ENCODE peak calls at places on chromosomes 11 and 22, in six cellular contexts. One of them, this sample, is unnamed.

GRCh38 chr22:50687829-50688228 is 15.2 kb downstream of the SHANK3 start:
- DNase-seq in IMR-90: no peak
- DNase-seq in trophoblast cell: no peak
- DNase-seq in mesenchymal stem cell: no peak
- DNase-seq in neuronal stem cell: no peak
- DNase-seq in H1: no peak
- DNase-seq in this sample: no peak

GRCh38 chr22:36552300-36552699 is 23.3 kb upstream of the EIF3D start:
- DNase-seq in IMR-90: no peak
- DNase-seq in trophoblast cell: no peak
- DNase-seq in mesenchymal stem cell: no peak
- DNase-seq in neuronal stem cell: no peak
- DNase-seq in H1: no peak
- DNase-seq in this sample: no peak

GRCh38 chr11:85815186-85815911 is 4.4 kb upstream of the SYTL2 start:
- DNase-seq in IMR-90: peak; percentile 95
- DNase-seq in trophoblast cell: no peak
- DNase-seq in mesenchymal stem cell: no peak
- DNase-seq in neuronal stem cell: no peak
- DNase-seq in H1: no peak
- DNase-seq in this sample: no peak

GRCh38 chr11:119367661-119368120 is 13.8 kb downstream of the USP2 start:
- DNase-seq in IMR-90: no peak
- DNase-seq in trophoblast cell: no peak
- DNase-seq in mesenchymal stem cell: no peak
- DNase-seq in neuronal stem cell: no peak
- DNase-seq in H1: no peak
- DNase-seq in this sample: no peak

GRCh38 chr11:102391549-102392237 is 44.7 kb downstream of the BIRC2 start:
- DNase-seq in IMR-90: no peak
- DNase-seq in trophoblast cell: no peak
- DNase-seq in mesenchymal stem cell: no peak
- DNase-seq in neuronal stem cell: no peak
- DNase-seq in H1: no peak
- DNase-seq in this sample: no peak

GRCh38 chr11:115605397-115606222 is 101.4 kb upstream of the CADM1 start:
- DNase-seq in IMR-90: no peak
- DNase-seq in trophoblast cell: no peak
- DNase-seq in mesenchymal stem cell: peak; percentile 13
- DNase-seq in neuronal stem cell: no peak
- DNase-seq in H1: no peak
- DNase-seq in this sample: no peak

GRCh38 chr11:99370557-99371200 is 349.9 kb downstream of the CNTN5 start:
- DNase-seq in IMR-90: peak; percentile 72
- DNase-seq in trophoblast cell: peak; percentile 27
- DNase-seq in mesenchymal stem cell: peak; percentile 91
- DNase-seq in neuronal stem cell: peak; percentile 8
- DNase-seq in H1: no peak
- DNase-seq in this sample: peak; percentile 45

GRCh38 chr22:22576244-22576988 is 17.4 kb upstream of the PRAME start:
- DNase-seq in IMR-90: peak; percentile 24
- DNase-seq in trophoblast cell: peak; percentile 43
- DNase-seq in mesenchymal stem cell: peak; percentile 16
- DNase-seq in neuronal stem cell: peak; percentile 43
- DNase-seq in H1: no peak
- DNase-seq in this sample: peak; percentile 79

GRCh38 chr11:72081184-72081644 is 564 bp downstream of the LRRC51 start:
- DNase-seq in IMR-90: no peak
- DNase-seq in trophoblast cell: peak; percentile 34
- DNase-seq in mesenchymal stem cell: no peak
- DNase-seq in neuronal stem cell: no peak
- DNase-seq in H1: no peak
- DNase-seq in this sample: no peak

GRCh38 chr11:80815752-80816453 is 1375.1 kb upstream of the TENM4 start:
- DNase-seq in IMR-90: no peak
- DNase-seq in trophoblast cell: no peak
- DNase-seq in mesenchymal stem cell: peak; percentile 7
- DNase-seq in neuronal stem cell: no peak
- DNase-seq in H1: no peak
- DNase-seq in this sample: no peak

GRCh38 chr11:46295312-46295995 is 18.0 kb downstream of the CREB3L1 start:
- DNase-seq in IMR-90: peak; percentile 72
- DNase-seq in trophoblast cell: peak; percentile 25
- DNase-seq in mesenchymal stem cell: peak; percentile 82
- DNase-seq in neuronal stem cell: peak; percentile 73
- DNase-seq in H1: peak; percentile 64
- DNase-seq in this sample: peak; percentile 91

GRCh38 chr11:75482931-75483469 is 42.7 kb downstream of the GDPD5 start:
- DNase-seq in IMR-90: no peak
- DNase-seq in trophoblast cell: no peak
- DNase-seq in mesenchymal stem cell: no peak
- DNase-seq in neuronal stem cell: no peak
- DNase-seq in H1: no peak
- DNase-seq in this sample: no peak

DNA sequence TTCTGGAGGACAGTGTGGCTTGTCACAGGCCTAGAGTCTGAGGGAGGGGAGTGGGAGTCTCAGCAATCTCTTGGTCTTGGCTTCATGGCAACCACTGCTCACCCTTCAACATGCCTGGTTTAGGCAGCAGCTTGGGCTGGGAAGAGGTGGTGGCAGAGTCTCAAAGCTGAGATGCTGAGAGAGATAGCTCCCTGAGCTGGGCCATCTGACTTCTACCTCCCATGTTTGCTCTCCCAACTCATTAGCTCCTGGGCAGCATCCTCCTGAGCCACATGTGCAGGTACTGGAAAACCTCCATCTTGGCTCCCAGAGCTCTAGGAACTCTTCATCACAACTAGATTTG is 13.0 kb downstream of the PIK3IP1 start:
- DNase-seq in IMR-90: no peak
- DNase-seq in trophoblast cell: no peak
- DNase-seq in mesenchymal stem cell: no peak
- DNase-seq in neuronal stem cell: no peak
- DNase-seq in H1: no peak
- DNase-seq in this sample: no peak
- H3K14ac ChIP-seq in IMR-90: no peak overlapping the region
- H3K14ac ChIP-seq in trophoblast cell: no peak overlapping the region
- H3K14ac ChIP-seq in mesenchymal stem cell: no peak overlapping the region
- H3K14ac ChIP-seq in neuronal stem cell: no peak overlapping the region
- H3K14ac ChIP-seq in H1: no peak overlapping the region
- H3K14ac ChIP-seq in this sample: no peak overlapping the region

GRCh38 chr11:10004526-10005113 is 289.4 kb downstream of the SBF2 start:
- DNase-seq in IMR-90: no peak
- DNase-seq in trophoblast cell: no peak
- DNase-seq in mesenchymal stem cell: no peak
- DNase-seq in neuronal stem cell: no peak
- DNase-seq in H1: peak; percentile 25
- DNase-seq in this sample: no peak
- H3K14ac ChIP-seq in IMR-90: no peak overlapping the region
- H3K14ac ChIP-seq in trophoblast cell: no peak overlapping the region
- H3K14ac ChIP-seq in mesenchymal stem cell: no peak overlapping the region
- H3K14ac ChIP-seq in neuronal stem cell: no peak overlapping the region
- H3K14ac ChIP-seq in H1: no peak overlapping the region
- H3K14ac ChIP-seq in this sample: no peak overlapping the region

DNA sequence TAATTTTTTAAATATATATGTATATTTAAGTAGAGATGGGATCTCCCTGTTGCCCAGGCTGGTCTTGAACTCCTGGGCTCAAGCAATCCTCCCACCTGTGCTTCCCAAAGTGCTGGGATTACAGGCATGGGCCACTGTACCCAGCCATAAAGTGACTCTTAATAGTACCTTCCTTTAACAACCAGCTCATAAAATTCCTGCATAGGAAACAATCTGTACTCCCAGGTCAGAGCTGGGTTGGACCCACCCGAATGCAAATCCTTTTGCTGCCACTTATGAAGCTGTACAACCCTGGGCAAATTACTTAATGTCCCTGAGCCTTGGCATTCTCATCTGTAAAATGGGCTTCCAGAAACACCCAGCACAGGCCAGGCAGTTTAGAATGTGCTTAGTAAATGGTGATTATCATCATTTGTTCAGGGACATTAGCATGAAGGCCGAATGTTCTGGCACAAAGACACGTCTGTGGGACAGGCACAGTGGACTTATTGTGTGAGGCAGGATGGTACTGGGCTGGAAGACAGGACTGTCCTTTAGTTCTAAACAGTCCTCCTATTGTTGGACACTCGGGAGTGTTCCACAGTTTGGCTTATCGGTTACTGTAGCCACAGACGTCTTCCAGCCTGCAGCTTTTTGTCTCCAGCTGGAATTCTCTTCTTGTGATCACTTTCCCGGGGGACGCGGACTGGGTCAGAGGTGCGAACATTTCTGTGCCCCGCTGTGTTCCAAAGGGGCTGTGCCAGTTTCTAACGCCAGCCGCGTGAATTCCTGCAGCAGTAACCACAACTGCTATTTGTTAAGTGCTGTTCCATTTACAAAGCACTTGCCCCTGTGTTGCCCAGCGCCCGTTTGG is 6.0 kb downstream of the PDXP start:
- DNase-seq in IMR-90: no peak
- DNase-seq in trophoblast cell: no peak
- DNase-seq in mesenchymal stem cell: no peak
- DNase-seq in neuronal stem cell: no peak
- DNase-seq in H1: no peak
- DNase-seq in this sample: no peak
- H3K14ac ChIP-seq in IMR-90: no peak overlapping the region
- H3K14ac ChIP-seq in trophoblast cell: no peak overlapping the region
- H3K14ac ChIP-seq in mesenchymal stem cell: no peak overlapping the region
- H3K14ac ChIP-seq in neuronal stem cell: no peak overlapping the region
- H3K14ac ChIP-seq in H1: no peak overlapping the region
- H3K14ac ChIP-seq in this sample: no peak overlapping the region

GRCh38 chr11:94396282-94396681 is 4.9 kb downstream of the GPR83 start:
- DNase-seq in IMR-90: no peak
- DNase-seq in trophoblast cell: no peak
- DNase-seq in mesenchymal stem cell: no peak
- DNase-seq in neuronal stem cell: no peak
- DNase-seq in H1: no peak
- DNase-seq in this sample: no peak
- H3K14ac ChIP-seq in IMR-90: no peak overlapping the region
- H3K14ac ChIP-seq in trophoblast cell: no peak overlapping the region
- H3K14ac ChIP-seq in mesenchymal stem cell: no peak overlapping the region
- H3K14ac ChIP-seq in neuronal stem cell: no peak overlapping the region
- H3K14ac ChIP-seq in H1: no peak overlapping the region
- H3K14ac ChIP-seq in this sample: no peak overlapping the region

GRCh38 chr11:69000831-69001245 is 12.2 kb downstream of the MRGPRF start:
- DNase-seq in IMR-90: peak; percentile 87
- DNase-seq in trophoblast cell: no peak
- DNase-seq in mesenchymal stem cell: peak; percentile 73
- DNase-seq in neuronal stem cell: no peak
- DNase-seq in H1: no peak
- DNase-seq in this sample: peak; percentile 19

GRCh38 chr11:69000391-69000790 is 12.7 kb downstream of the MRGPRF start:
- DNase-seq in IMR-90: no peak
- DNase-seq in trophoblast cell: no peak
- DNase-seq in mesenchymal stem cell: no peak
- DNase-seq in neuronal stem cell: no peak
- DNase-seq in H1: no peak
- DNase-seq in this sample: peak; percentile 9

GRCh38 chr11:68997995-68998348 is 15.1 kb downstream of the MRGPRF start:
- DNase-seq in IMR-90: no peak
- DNase-seq in trophoblast cell: no peak
- DNase-seq in mesenchymal stem cell: no peak
- DNase-seq in neuronal stem cell: no peak
- DNase-seq in H1: no peak
- DNase-seq in this sample: peak; percentile 18

GRCh38 chr11:68998390-68998911 is 14.6 kb downstream of the MRGPRF start:
- DNase-seq in IMR-90: peak; percentile 12
- DNase-seq in trophoblast cell: no peak
- DNase-seq in mesenchymal stem cell: peak; percentile 67
- DNase-seq in neuronal stem cell: no peak
- DNase-seq in H1: no peak
- DNase-seq in this sample: peak; percentile 22

GRCh38 chr11:68999093-68999747 is 13.8 kb downstream of the MRGPRF start:
- DNase-seq in IMR-90: no peak
- DNase-seq in trophoblast cell: no peak
- DNase-seq in mesenchymal stem cell: no peak
- DNase-seq in neuronal stem cell: no peak
- DNase-seq in H1: no peak
- DNase-seq in this sample: peak; percentile 13
- H3K14ac ChIP-seq in IMR-90: no peak overlapping the region
- H3K14ac ChIP-seq in trophoblast cell: no peak overlapping the region
- H3K14ac ChIP-seq in mesenchymal stem cell: no peak overlapping the region
- H3K14ac ChIP-seq in neuronal stem cell: no peak overlapping the region
- H3K14ac ChIP-seq in H1: no peak overlapping the region
- H3K14ac ChIP-seq in this sample: no peak overlapping the region

GRCh38 chr11:2594267-2594666 is 105.5 kb downstream of the KCNQ1OT1 start:
- DNase-seq in IMR-90: no peak
- DNase-seq in trophoblast cell: no peak
- DNase-seq in mesenchymal stem cell: no peak
- DNase-seq in neuronal stem cell: no peak
- DNase-seq in H1: no peak
- DNase-seq in this sample: no peak
- H3K14ac ChIP-seq in IMR-90: no peak overlapping the region
- H3K14ac ChIP-seq in trophoblast cell: no peak overlapping the region
- H3K14ac ChIP-seq in mesenchymal stem cell: no peak overlapping the region
- H3K14ac ChIP-seq in neuronal stem cell: no peak overlapping the region
- H3K14ac ChIP-seq in H1: no peak overlapping the region
- H3K14ac ChIP-seq in this sample: no peak overlapping the region

DNA sequence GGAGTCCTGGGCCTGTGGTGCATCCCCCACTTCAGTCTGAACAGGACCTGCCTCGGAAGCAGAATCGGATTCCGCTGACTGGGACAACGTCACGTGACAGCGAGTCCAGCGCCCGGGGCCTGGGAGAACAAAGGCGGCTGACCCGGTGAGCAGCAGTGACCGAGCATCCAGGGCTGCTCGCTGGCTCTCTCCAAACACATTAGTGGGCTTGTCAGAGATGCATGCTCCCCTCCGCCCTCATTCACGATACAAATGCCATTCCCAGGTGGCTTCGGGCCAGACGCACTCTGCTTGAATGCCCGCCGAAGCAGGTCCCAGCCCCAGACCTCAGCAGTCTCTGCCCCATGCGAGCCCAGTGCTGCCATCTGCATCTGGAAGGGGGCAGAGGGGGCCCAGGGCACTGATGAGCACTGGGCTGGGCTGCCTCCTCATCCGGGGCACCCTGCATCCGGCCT is 91.0 kb downstream of the WNT7B start:
- DNase-seq in IMR-90: no peak
- DNase-seq in trophoblast cell: no peak
- DNase-seq in mesenchymal stem cell: no peak
- DNase-seq in neuronal stem cell: no peak
- DNase-seq in H1: no peak
- DNase-seq in this sample: peak; percentile 26
- H3K14ac ChIP-seq in IMR-90: no peak overlapping the region
- H3K14ac ChIP-seq in trophoblast cell: no peak overlapping the region
- H3K14ac ChIP-seq in mesenchymal stem cell: no peak overlapping the region
- H3K14ac ChIP-seq in neuronal stem cell: peak overlapping the region; percentile 94
- H3K14ac ChIP-seq in H1: no peak overlapping the region
- H3K14ac ChIP-seq in this sample: no peak overlapping the region

GRCh38 chr11:18347471-18348125 is 25.2 kb downstream of the GTF2H1 start:
- DNase-seq in IMR-90: peak; percentile 92
- DNase-seq in trophoblast cell: no peak
- DNase-seq in mesenchymal stem cell: peak; percentile 30
- DNase-seq in neuronal stem cell: no peak
- DNase-seq in H1: no peak
- DNase-seq in this sample: no peak

DNA sequence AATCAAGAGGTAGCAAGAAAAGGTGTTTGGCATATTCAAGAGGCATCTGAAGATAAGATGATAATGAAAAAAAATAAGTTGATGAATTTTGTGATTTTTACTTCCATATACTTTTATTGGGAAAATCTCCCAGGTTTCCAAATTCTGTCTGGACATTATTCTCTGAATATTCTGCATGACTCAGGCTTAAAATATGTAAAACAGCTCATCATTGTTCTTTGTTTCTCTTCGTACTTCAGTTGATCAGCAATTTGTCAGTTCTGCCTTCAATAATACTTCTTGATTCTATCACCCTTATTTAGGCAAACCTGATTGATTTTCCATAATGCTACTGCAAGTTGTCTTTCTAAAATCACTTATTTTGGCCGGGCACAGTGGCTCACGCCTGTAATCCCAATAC is 30.2 kb downstream of the GTF2H1 start:
- DNase-seq in IMR-90: peak; percentile 30
- DNase-seq in trophoblast cell: no peak
- DNase-seq in mesenchymal stem cell: no peak
- DNase-seq in neuronal stem cell: no peak
- DNase-seq in H1: no peak
- DNase-seq in this sample: no peak
- H3K14ac ChIP-seq in IMR-90: no peak overlapping the region
- H3K14ac ChIP-seq in trophoblast cell: no peak overlapping the region
- H3K14ac ChIP-seq in mesenchymal stem cell: no peak overlapping the region
- H3K14ac ChIP-seq in neuronal stem cell: no peak overlapping the region
- H3K14ac ChIP-seq in H1: no peak overlapping the region
- H3K14ac ChIP-seq in this sample: no peak overlapping the region

This sample was measured in H9.